ENCODE peak calls at places on chromosomes 3 and 15, in six cellular contexts. One of them, this sample, is unnamed.

GRCh38 chr3:13459605-13460340 is 20.3 kb upstream of the HDAC11 start:
- DNase-seq in HCT116: no peak
- DNase-seq in transverse colon: no peak
- DNase-seq in stomach: no peak
- DNase-seq in K562: no peak
- DNase-seq in sigmoid colon: no peak
- DNase-seq in this sample: no peak

GRCh38 chr3:38707730-38708129 is 58.2 kb upstream of the SCN5A start:
- DNase-seq in transverse colon: no peak
- DNase-seq in HCT116: no peak
- DNase-seq in stomach: no peak
- DNase-seq in sigmoid colon: no peak
- DNase-seq in K562: no peak
- DNase-seq in this sample: no peak

GRCh38 chr3:156680243-156680930 is 6.0 kb downstream of the TIPARP start:
- DNase-seq in stomach: no peak
- DNase-seq in HCT116: no peak
- DNase-seq in K562: no peak
- DNase-seq in sigmoid colon: no peak
- DNase-seq in transverse colon: no peak
- DNase-seq in this sample: no peak

GRCh38 chr15:77975332-77976119 is 102.0 kb downstream of the TBC1D2B start:
- DNase-seq in HCT116: no peak
- DNase-seq in sigmoid colon: no peak
- DNase-seq in K562: no peak
- DNase-seq in transverse colon: no peak
- DNase-seq in stomach: no peak
- DNase-seq in this sample: peak

GRCh38 chr15:89175617-89176191 is 45.7 kb downstream of the RLBP1 start:
- DNase-seq in K562: no peak
- DNase-seq in sigmoid colon: peak
- DNase-seq in HCT116: no peak
- DNase-seq in transverse colon: no peak
- DNase-seq in stomach: no peak
- DNase-seq in this sample: no peak

GRCh38 chr15:44501768-44502366 is 35.1 kb upstream of the EIF3J start:
- DNase-seq in K562: peak
- DNase-seq in transverse colon: no peak
- DNase-seq in HCT116: peak
- DNase-seq in sigmoid colon: no peak
- DNase-seq in stomach: no peak
- DNase-seq in this sample: no peak

GRCh38 chr3:194727435-194728128 is 41.9 kb downstream of the FAM43A start:
- DNase-seq in HCT116: no peak
- DNase-seq in stomach: no peak
- DNase-seq in transverse colon: no peak
- DNase-seq in sigmoid colon: no peak
- DNase-seq in K562: no peak
- DNase-seq in this sample: no peak

GRCh38 chr3:150227839-150228238 is 180.3 kb upstream of the TSC22D2 start:
- DNase-seq in HCT116: peak
- DNase-seq in K562: peak
- DNase-seq in sigmoid colon: no peak
- DNase-seq in transverse colon: peak
- DNase-seq in stomach: peak
- DNase-seq in this sample: no peak

GRCh38 chr3:132870596-132870995 is 148.4 kb upstream of the NPHP3 start:
- DNase-seq in transverse colon: no peak
- DNase-seq in stomach: no peak
- DNase-seq in K562: no peak
- DNase-seq in HCT116: no peak
- DNase-seq in sigmoid colon: no peak
- DNase-seq in this sample: no peak

GRCh38 chr3:64686446-64686908 is 1.3 kb downstream of the ADAMTS9 start:
- DNase-seq in K562: no peak
- DNase-seq in sigmoid colon: no peak
- DNase-seq in stomach: peak
- DNase-seq in transverse colon: peak
- DNase-seq in HCT116: no peak
- DNase-seq in this sample: no peak

GRCh38 chr15:58200739-58201138 is 62.6 kb downstream of the AQP9 start:
- DNase-seq in stomach: no peak
- DNase-seq in transverse colon: no peak
- DNase-seq in sigmoid colon: no peak
- DNase-seq in HCT116: no peak
- DNase-seq in K562: no peak
- DNase-seq in this sample: no peak

GRCh38 chr3:157107644-157108133 is 52.3 kb downstream of the CCNL1 start:
- DNase-seq in stomach: no peak
- DNase-seq in K562: no peak
- DNase-seq in HCT116: no peak
- DNase-seq in sigmoid colon: no peak
- DNase-seq in transverse colon: no peak
- DNase-seq in this sample: no peak

GRCh38 chr3:14363976-14364375 is 38.4 kb upstream of the SLC6A6 start:
- DNase-seq in HCT116: no peak
- DNase-seq in stomach: no peak
- DNase-seq in sigmoid colon: no peak
- DNase-seq in K562: no peak
- DNase-seq in transverse colon: no peak
- DNase-seq in this sample: no peak

GRCh38 chr3:160667452-160667851 is 9.5 kb upstream of the ARL14 start:
- DNase-seq in K562: no peak
- DNase-seq in stomach: peak
- DNase-seq in sigmoid colon: no peak
- DNase-seq in HCT116: peak
- DNase-seq in transverse colon: peak
- DNase-seq in this sample: no peak

GRCh38 chr3:183265713-183266417 is 12.8 kb downstream of the B3GNT5 start:
- DNase-seq in HCT116: peak
- DNase-seq in stomach: peak
- DNase-seq in transverse colon: peak
- DNase-seq in K562: no peak
- DNase-seq in sigmoid colon: no peak
- DNase-seq in this sample: no peak
- H3K4me3 ChIP-seq in HCT116: peak
- H3K4me3 ChIP-seq in stomach: no peak
- H3K4me3 ChIP-seq in transverse colon: no peak
- H3K4me3 ChIP-seq in K562: no peak
- H3K4me3 ChIP-seq in sigmoid colon: no peak
- H3K4me3 ChIP-seq in this sample: no peak

GRCh38 chr3:15563190-15563589 is 38.2 kb downstream of the HACL1 start:
- DNase-seq in sigmoid colon: no peak
- DNase-seq in HCT116: no peak
- DNase-seq in transverse colon: no peak
- DNase-seq in stomach: no peak
- DNase-seq in K562: no peak
- DNase-seq in this sample: no peak
- TF ChIP-seq POLR2AphosphoS5 in sigmoid colon: no peak
- TF ChIP-seq POLR2AphosphoS5 in HCT116: no peak
- TF ChIP-seq POLR2AphosphoS5 in transverse colon: no peak
- TF ChIP-seq POLR2AphosphoS5 in stomach: no peak
- TF ChIP-seq POLR2AphosphoS5 in K562: no peak
- TF ChIP-seq POLR2AphosphoS5 in this sample: no peak

GRCh38 chr3:49016414-49017228 is 1.8 kb downstream of the DALRD3 start:
- DNase-seq in sigmoid colon: no peak
- DNase-seq in HCT116: no peak
- DNase-seq in transverse colon: no peak
- DNase-seq in stomach: no peak
- DNase-seq in K562: no peak
- DNase-seq in this sample: no peak

GRCh38 chr3:49017229-49017615 is 1.2 kb downstream of the DALRD3 start:
- DNase-seq in transverse colon: no peak
- DNase-seq in K562: no peak
- DNase-seq in sigmoid colon: no peak
- DNase-seq in stomach: no peak
- DNase-seq in HCT116: no peak
- DNase-seq in this sample: no peak

GRCh38 chr3:49017646-49017977 is 768 bp downstream of the DALRD3 start:
- DNase-seq in HCT116: no peak
- DNase-seq in transverse colon: peak
- DNase-seq in stomach: no peak
- DNase-seq in sigmoid colon: peak
- DNase-seq in K562: peak
- DNase-seq in this sample: no peak

GRCh38 chr3:49018707-49019006 is 277 bp upstream of the DALRD3 start:
- DNase-seq in K562: no peak
- DNase-seq in HCT116: no peak
- DNase-seq in sigmoid colon: no peak
- DNase-seq in transverse colon: no peak
- DNase-seq in stomach: no peak
- DNase-seq in this sample: no peak

DNA sequence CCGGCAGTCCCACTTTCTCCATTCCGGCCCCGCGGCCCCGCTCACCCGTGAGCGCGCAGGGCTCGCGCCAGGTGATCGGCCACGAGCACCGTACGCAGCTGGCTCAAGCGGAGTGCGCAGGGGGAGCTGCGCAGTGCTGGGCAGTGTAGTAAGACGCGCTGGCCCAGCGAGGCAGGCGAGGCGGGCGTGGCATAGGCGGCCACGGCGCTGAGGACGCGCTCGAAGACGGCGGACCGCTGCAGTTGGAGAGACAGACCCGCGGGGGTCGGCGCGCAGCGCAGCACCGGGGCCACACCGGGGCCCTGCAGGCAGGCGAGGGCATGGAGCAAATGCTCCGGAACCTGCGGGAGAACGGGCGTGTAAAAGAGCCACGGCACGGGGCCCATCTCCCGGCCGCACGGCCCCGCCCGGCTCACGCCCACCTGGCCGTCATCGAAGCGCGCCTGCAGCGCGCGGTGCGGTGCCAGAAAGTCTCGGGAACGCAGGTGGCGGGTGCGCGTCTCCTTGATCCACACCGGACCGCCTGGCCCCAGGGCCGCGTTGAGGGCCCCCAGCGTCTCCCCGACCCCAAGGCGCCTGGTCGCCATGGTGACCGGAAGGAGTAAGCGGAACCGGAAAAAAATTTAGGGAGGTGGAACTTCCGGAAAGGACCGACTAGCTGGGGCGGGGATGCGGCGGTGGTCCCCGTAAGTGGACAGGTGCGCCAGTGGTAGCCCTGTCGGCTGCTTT is at the start of gene DALRD3:
- DNase-seq in stomach: peak
- DNase-seq in transverse colon: peak
- DNase-seq in K562: peak
- DNase-seq in sigmoid colon: peak
- DNase-seq in HCT116: peak
- DNase-seq in this sample: peak
- TF ChIP-seq POLR2A in stomach: no peak
- TF ChIP-seq POLR2A in transverse colon: peak
- TF ChIP-seq POLR2A in K562: peak
- TF ChIP-seq POLR2A in sigmoid colon: peak
- TF ChIP-seq POLR2A in HCT116: peak
- TF ChIP-seq POLR2A in this sample: peak

GRCh38 chr3:113211370-113212154 is at the start of gene BOC:
- DNase-seq in transverse colon: no peak
- DNase-seq in K562: no peak
- DNase-seq in stomach: no peak
- DNase-seq in HCT116: no peak
- DNase-seq in sigmoid colon: peak
- DNase-seq in this sample: no peak

GRCh38 chr3:113212155-113212844 is 943 bp downstream of the BOC start:
- DNase-seq in sigmoid colon: peak
- DNase-seq in HCT116: no peak
- DNase-seq in K562: no peak
- DNase-seq in transverse colon: no peak
- DNase-seq in stomach: no peak
- DNase-seq in this sample: no peak

GRCh38 chr3:113214227-113214626 is 2.9 kb downstream of the BOC start:
- DNase-seq in stomach: no peak
- DNase-seq in transverse colon: no peak
- DNase-seq in HCT116: no peak
- DNase-seq in sigmoid colon: no peak
- DNase-seq in K562: no peak
- DNase-seq in this sample: no peak

GRCh38 chr3:113212845-113213375 is 1.6 kb downstream of the BOC start:
- DNase-seq in sigmoid colon: no peak
- DNase-seq in K562: no peak
- DNase-seq in stomach: no peak
- DNase-seq in HCT116: no peak
- DNase-seq in transverse colon: no peak
- DNase-seq in this sample: no peak

DNA sequence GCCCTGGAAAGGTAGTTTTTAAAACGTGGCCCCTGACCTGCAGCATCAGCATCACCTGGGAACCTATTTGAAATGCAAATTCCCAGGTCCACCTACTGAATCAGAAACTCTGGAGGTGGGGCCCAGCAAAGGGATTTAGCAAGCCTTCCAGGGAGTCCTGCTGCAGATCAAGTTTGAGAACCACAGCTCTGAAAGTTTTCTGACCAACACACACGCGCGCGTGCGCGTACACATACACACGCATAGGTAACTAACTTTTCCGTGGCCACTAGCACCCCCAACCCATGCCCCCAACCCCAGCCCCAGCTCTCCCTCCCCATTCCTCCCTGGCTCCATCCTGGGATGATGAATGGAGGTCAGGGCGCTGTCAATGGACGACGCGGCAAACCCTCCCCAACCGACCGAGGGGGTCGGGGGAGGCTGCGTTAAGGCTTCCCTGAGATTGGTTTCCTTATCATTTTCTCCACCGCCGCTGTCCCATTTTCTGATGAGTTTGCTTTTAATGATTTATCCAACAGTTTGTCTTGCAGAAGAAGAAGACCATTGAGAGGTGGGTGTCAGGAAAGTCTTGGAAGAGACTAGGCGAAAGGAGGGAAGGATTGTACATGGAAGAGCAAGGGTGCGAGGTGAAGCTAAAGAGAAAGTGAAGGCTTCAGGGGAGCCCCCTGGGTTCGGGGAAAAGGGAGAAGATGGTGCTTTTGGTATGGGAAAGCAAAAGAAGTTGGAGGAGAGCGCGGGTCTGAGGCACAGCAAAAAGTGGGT is 568 bp upstream of the BOC start:
- DNase-seq in sigmoid colon: peak
- DNase-seq in K562: no peak
- DNase-seq in HCT116: no peak
- DNase-seq in transverse colon: no peak
- DNase-seq in stomach: no peak
- DNase-seq in this sample: no peak
- H3K4me3 ChIP-seq in sigmoid colon: peak
- H3K4me3 ChIP-seq in K562: no peak
- H3K4me3 ChIP-seq in HCT116: peak
- H3K4me3 ChIP-seq in transverse colon: peak
- H3K4me3 ChIP-seq in stomach: peak
- H3K4me3 ChIP-seq in this sample: peak

GRCh38 chr15:70475439-70475781 is 287.9 kb downstream of the UACA start:
- DNase-seq in HCT116: no peak
- DNase-seq in stomach: no peak
- DNase-seq in K562: no peak
- DNase-seq in transverse colon: no peak
- DNase-seq in sigmoid colon: no peak
- DNase-seq in this sample: no peak

GRCh38 chr15:70475921-70476320 is 287.4 kb downstream of the UACA start:
- DNase-seq in stomach: no peak
- DNase-seq in HCT116: no peak
- DNase-seq in sigmoid colon: no peak
- DNase-seq in K562: no peak
- DNase-seq in transverse colon: no peak
- DNase-seq in this sample: no peak

GRCh38 chr15:70473623-70474366 is 289.6 kb downstream of the UACA start:
- DNase-seq in HCT116: no peak
- DNase-seq in stomach: no peak
- DNase-seq in transverse colon: no peak
- DNase-seq in K562: no peak
- DNase-seq in sigmoid colon: no peak
- DNase-seq in this sample: no peak

GRCh38 chr15:70474682-70475438 is 288.5 kb downstream of the UACA start:
- DNase-seq in K562: no peak
- DNase-seq in HCT116: peak
- DNase-seq in transverse colon: no peak
- DNase-seq in stomach: peak
- DNase-seq in sigmoid colon: peak
- DNase-seq in this sample: no peak

GRCh38 chr15:70474367-70474681 is 289.0 kb downstream of the UACA start:
- DNase-seq in transverse colon: no peak
- DNase-seq in HCT116: no peak
- DNase-seq in K562: no peak
- DNase-seq in sigmoid colon: peak
- DNase-seq in stomach: no peak
- DNase-seq in this sample: no peak
- TF ChIP-seq POLR2AphosphoS5 in transverse colon: no peak
- TF ChIP-seq POLR2AphosphoS5 in HCT116: no peak
- TF ChIP-seq POLR2AphosphoS5 in K562: no peak
- TF ChIP-seq POLR2AphosphoS5 in sigmoid colon: peak
- TF ChIP-seq POLR2AphosphoS5 in stomach: no peak
- TF ChIP-seq POLR2AphosphoS5 in this sample: no peak